ENCODE peak calls at places on chromosomes 13 and 19, in seven cellular contexts. N, Q, G, M, E, W and F are unnamed samples. For H3K9me3 and H3K27me3, the result is how much of the 10 kb centered on the place peaks cover.

GRCh38 chr13:23905766-23906165 is 8.5 kb upstream of the C1QTNF9B start:
- DNase-seq in G (no peak), E (no peak), M (no peak), N (no peak), W (no peak), Q (no peak), F (no peak)

GRCh38 chr13:99971576-99972189 is at the start of gene ZIC5:
- DNase-seq in M (no peak), G (no peak), Q (no peak), N (peak), E (no peak), W (no peak), F (no peak)

GRCh38 chr19:725461-726089 is 16.8 kb downstream of the PALM start:
- DNase-seq in M (no peak), G (no peak), W (no peak), Q (no peak), E (no peak), N (no peak), F (no peak)

GRCh38 chr19:29841559-29842367 is 30.0 kb downstream of the CCNE1 start:
- DNase-seq in N (peak), M (peak), W (no peak), Q (peak), E (no peak), G (peak), F (no peak)

GRCh38 chr13:113383089-113383488 is 19.2 kb upstream of the GRTP1 start:
- DNase-seq in W (no peak), E (peak), N (no peak), M (no peak), G (no peak), Q (no peak), F (no peak)

GRCh38 chr13:75660694-75661093 is 24.6 kb downstream of the LMO7 start:
- DNase-seq in Q (no peak), E (no peak), G (no peak), W (no peak), M (no peak), N (no peak), F (no peak)

GRCh38 chr13:113627136-113627535 is 30.9 kb downstream of the ATP4B start:
- DNase-seq in W (peak), M (no peak), N (no peak), E (no peak), G (no peak), Q (peak), F (no peak)

GRCh38 chr19:36668646-36669045 is 2.0 kb upstream of the ZNF461 start:
- DNase-seq in M (no peak), W (no peak), N (no peak), Q (no peak), G (no peak), E (no peak), F (no peak)

GRCh38 chr13:113794086-113794485 is 35.1 kb downstream of the TMEM255B start:
- DNase-seq in W (peak), M (no peak), N (no peak), G (no peak), E (peak), Q (peak), F (no peak)

GRCh38 chr13:42567772-42568428 is 6.1 kb upstream of the TNFSF11 start:
- DNase-seq in W (no peak), M (no peak), E (no peak), N (no peak), Q (no peak), G (no peak), F (no peak)

GRCh38 chr19:18433735-18434398 is 4.1 kb downstream of the ISYNA1 start:
- DNase-seq in Q (no peak), G (no peak), E (no peak), M (no peak), N (no peak), W (no peak), F (no peak)

GRCh38 chr19:4140237-4140711 is 13.2 kb upstream of the CREB3L3 start:
- DNase-seq in E (no peak), M (peak), G (peak), Q (no peak), N (peak), W (no peak), F (no peak)

GRCh38 chr13:45770886-45771285 is 68.8 kb downstream of the CBY2 start:
- DNase-seq in M (no peak), N (no peak), G (no peak), W (no peak), Q (no peak), E (no peak), F (no peak)

GRCh38 chr13:45773944-45774343 is 71.8 kb downstream of the CBY2 start:
- DNase-seq in M (no peak), W (no peak), Q (no peak), E (no peak), N (no peak), G (no peak), F (no peak)

GRCh38 chr13:45775401-45775963 is 73.4 kb downstream of the CBY2 start:
- DNase-seq in E (no peak), G (no peak), M (no peak), N (no peak), Q (no peak), W (no peak), F (no peak)

GRCh38 chr13:45769072-45769471 is 67.0 kb downstream of the CBY2 start:
- DNase-seq in E (no peak), G (no peak), M (no peak), N (no peak), W (no peak), Q (no peak), F (no peak)

DNA sequence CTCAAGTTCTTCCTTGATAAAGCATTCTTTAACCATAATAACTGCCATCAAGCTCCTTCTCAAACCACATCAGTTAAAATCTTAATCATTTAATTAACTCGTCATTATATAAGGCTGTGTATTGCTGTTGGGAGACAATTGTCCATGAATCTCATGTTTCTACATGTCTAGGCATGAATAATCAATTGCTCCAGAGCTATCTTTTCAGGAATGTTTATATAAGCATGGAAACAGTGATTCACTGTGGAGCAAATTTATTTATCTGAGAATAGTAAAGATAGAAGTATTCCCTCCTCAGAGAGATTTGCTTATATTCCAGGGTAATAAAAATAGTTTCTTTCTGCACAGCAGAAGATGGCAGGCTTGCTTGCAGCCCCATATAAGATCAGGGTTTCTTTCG is 71.1 kb downstream of the CBY2 start:
- DNase-seq in G (no peak), W (no peak), M (no peak), N (no peak), E (no peak), Q (no peak), F (no peak)
- H3K27ac ChIP-seq in G (no peak), W (no peak), M (no peak), N (no peak), E (no peak), Q (no peak), F (no peak)

GRCh38 chr19:15900504-15900903 is 2.6 kb upstream of the CYP4F2 start:
- DNase-seq in G (no peak), E (no peak), W (no peak), M (no peak), N (no peak), Q (no peak), F (no peak)

GRCh38 chr19:15902254-15902653 is 4.4 kb upstream of the CYP4F2 start:
- DNase-seq in N (no peak), E (no peak), G (no peak), Q (no peak), M (no peak), W (no peak), F (no peak)

DNA sequence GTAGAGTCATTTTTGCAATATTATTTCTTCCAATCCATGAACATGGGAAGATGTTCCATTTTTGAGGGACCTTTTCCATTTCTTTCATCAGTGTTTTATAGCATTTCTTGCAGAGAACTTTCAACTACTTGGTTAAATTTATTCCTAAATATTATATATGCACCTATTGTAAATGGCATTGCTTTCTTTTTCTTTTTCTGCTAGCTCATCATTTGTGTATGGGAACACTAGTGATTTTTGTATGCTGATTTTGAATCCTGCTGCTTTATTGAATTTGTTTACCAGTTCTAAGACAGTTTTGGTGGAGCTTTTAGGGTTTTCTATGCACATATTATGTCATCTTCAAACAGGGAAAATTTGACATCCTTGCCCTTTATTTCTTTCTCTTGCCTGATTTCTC is 7.2 kb upstream of the CYP4F2 start:
- DNase-seq in G (no peak), Q (no peak), W (no peak), E (no peak), N (no peak), M (no peak), F (no peak)
- H3K9me3 ChIP-seq in G (under half), Q (under half), W (under half), E (under half), N (under half), M (under half), F (under half)

DNA sequence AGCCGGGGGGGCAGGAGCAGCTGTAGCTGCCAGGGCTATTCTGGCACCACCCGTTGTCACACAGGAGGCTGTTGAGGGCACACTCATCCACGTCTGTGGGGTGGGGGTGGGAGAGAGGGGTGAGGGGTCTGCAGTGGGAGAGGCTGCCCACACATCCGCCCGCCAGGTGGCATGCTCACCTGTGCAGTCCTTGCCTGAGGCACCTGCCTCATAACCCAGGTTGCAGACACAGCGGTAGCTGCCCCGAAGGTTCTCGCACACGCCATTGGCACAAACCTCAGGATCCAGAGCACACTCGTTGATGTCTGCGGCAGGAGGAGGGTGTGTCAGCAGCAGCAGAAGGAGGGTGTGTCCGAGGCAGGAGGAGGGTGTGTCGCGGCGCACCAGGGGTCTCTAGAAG is 20.3 kb downstream of the FBN3 start:
- DNase-seq in Q (no peak), E (no peak), N (no peak), W (no peak), M (no peak), G (peak), F (no peak)
- H3K27me3 ChIP-seq in Q (under half), E (under half), N (under half), W (under half), M (under half), G (under half), F (under half)

GRCh38 chr19:46901701-46902401 is 41.1 kb downstream of the ARHGAP35 start:
- DNase-seq in Q (no peak), E (no peak), W (no peak), N (no peak), M (no peak), G (peak), F (no peak)

GRCh38 chr19:46902402-46902766 is 41.6 kb downstream of the ARHGAP35 start:
- DNase-seq in M (no peak), Q (no peak), E (no peak), G (peak), N (no peak), W (no peak), F (no peak)

GRCh38 chr19:46904114-46905060 is 43.6 kb downstream of the ARHGAP35 start:
- DNase-seq in W (no peak), M (no peak), G (no peak), Q (no peak), N (no peak), E (no peak), F (no peak)

GRCh38 chr19:46906221-46906620 is 45.4 kb downstream of the ARHGAP35 start:
- DNase-seq in Q (no peak), G (no peak), N (no peak), W (no peak), M (no peak), E (no peak), F (no peak)

GRCh38 chr19:46903458-46903857 is 42.7 kb downstream of the ARHGAP35 start:
- DNase-seq in W (no peak), M (no peak), G (peak), Q (no peak), E (no peak), N (no peak), F (no peak)
- H3K27ac ChIP-seq in W (peak), M (no peak), G (peak), Q (no peak), E (no peak), N (no peak), F (no peak)

GRCh38 chr19:57123882-57124281 is 4.1 kb downstream of the USP29 start:
- DNase-seq in G (no peak), N (no peak), E (no peak), M (no peak), Q (no peak), W (no peak), F (no peak)

GRCh38 chr19:57118848-57119247 is 937 bp upstream of the USP29 start:
- DNase-seq in W (no peak), G (no peak), Q (no peak), N (no peak), M (no peak), E (no peak), F (no peak)
- H3K9me3 ChIP-seq in W (half or more), G (under half), Q (under half), N (under half), M (under half), E (under half), F (under half)

GRCh38 chr13:112150352-112150751 is 83.4 kb downstream of the SOX1 start:
- DNase-seq in G (no peak), M (no peak), N (no peak), W (peak), Q (peak), E (no peak), F (no peak)
- H3K27me3 ChIP-seq in G (under half), M (under half), N (under half), W (under half), Q (under half), E (under half), F (under half)

GRCh38 chr13:35694549-35695233 is 218.2 kb upstream of the MAB21L1 start:
- DNase-seq in M (no peak), Q (no peak), W (no peak), G (no peak), N (no peak), E (no peak), F (no peak)
- H3K27ac ChIP-seq in M (no peak), Q (no peak), W (no peak), G (no peak), N (no peak), E (no peak), F (no peak)

GRCh38 chr19:34957830-34958751 is 5.9 kb downstream of the ZNF792 start:
- DNase-seq in W (no peak), G (no peak), M (no peak), N (no peak), E (no peak), Q (no peak), F (no peak)

GRCh38 chr19:34959021-34959420 is 5.0 kb downstream of the ZNF792 start:
- DNase-seq in E (no peak), M (no peak), N (no peak), G (no peak), W (no peak), Q (no peak), F (no peak)

DNA sequence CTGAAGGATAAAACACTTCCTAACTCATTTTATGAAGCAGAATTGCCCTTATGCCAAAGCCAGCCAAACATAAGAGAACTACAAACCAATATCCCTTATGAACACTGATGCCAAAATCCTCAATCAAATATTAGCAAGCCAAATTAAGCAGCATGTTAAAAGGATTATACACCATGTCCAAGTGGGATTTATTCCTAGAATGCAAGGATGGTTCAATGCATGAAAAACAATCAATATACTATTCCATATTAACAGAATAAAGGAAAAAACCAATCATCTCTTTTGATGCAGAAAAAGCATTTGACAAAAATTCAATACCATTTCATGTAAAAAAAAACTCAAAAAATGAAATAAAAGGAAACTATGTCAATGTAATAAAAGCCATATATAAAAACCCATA is 10.9 kb downstream of the ZNF792 start:
- DNase-seq in Q (no peak), E (no peak), W (no peak), N (no peak), M (no peak), G (no peak), F (no peak)
- H3K9me3 ChIP-seq in Q (under half), E (under half), W (half or more), N (under half), M (under half), G (under half), F (half or more)

DNA sequence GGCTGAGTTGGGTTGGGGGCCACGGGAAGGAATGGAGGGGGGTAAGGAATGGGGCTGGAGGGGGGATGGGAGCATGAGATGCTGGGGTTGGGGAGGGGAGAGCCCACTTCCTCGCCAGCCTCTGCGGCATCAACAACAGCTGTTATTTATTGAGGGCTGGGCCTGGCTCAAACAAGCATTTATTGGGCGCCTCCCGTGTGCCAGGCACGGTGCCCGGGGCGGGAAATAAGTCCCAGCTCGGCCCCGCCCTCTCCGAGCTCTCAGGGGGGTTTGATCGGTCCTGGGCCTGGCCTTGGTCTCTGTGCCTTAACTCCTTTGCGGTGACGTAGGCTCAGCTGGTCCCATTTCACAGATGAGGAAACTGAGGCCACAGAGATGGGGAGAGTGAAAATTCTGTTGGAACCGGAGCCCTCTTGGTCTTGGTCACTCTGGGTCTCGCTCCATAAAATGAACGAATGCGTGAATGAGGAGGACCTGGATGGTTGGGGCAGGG is 922 bp upstream of the ADAMTS10 start:
- DNase-seq in M (no peak), N (peak), G (no peak), E (peak), Q (peak), W (no peak), F (no peak)
- H3K27me3 ChIP-seq in M (under half), N (under half), G (under half), E (under half), Q (under half), W (under half), F (under half)

GRCh38 chr13:50893211-50893852 is 16.3 kb upstream of the RNASEH2B start:
- DNase-seq in E (no peak), Q (no peak), W (no peak), M (no peak), G (no peak), N (no peak), F (no peak)

GRCh38 chr13:50894042-50894441 is 15.5 kb upstream of the RNASEH2B start:
- DNase-seq in E (no peak), M (no peak), W (no peak), Q (no peak), G (no peak), N (no peak), F (no peak)

GRCh38 chr13:50891206-50891605 is 18.4 kb upstream of the RNASEH2B start:
- DNase-seq in N (no peak), G (no peak), E (no peak), Q (no peak), W (no peak), M (no peak), F (no peak)

GRCh38 chr13:50894504-50894903 is 15.1 kb upstream of the RNASEH2B start:
- DNase-seq in E (no peak), N (no peak), W (no peak), Q (no peak), G (no peak), M (no peak), F (no peak)

GRCh38 chr13:50892162-50892944 is 17.2 kb upstream of the RNASEH2B start:
- DNase-seq in E (no peak), W (no peak), Q (no peak), N (no peak), G (no peak), M (no peak), F (peak)
- H3K27ac ChIP-seq in E (no peak), W (peak), Q (no peak), N (no peak), G (no peak), M (no peak), F (peak)